ENCODE peak calls at places on chromosomes 4 and X, in eight cellular contexts. X is RWPE1, N is sigmoid colon, V is bronchial epithelial cell, M is HS-5, S is SW480, W is adipocyte, P is EH. B is an unnamed sample.

GRCh38 chr4:7261174-7261573 is 68.8 kb downstream of the SORCS2 start:
- DNase-seq in M (no peak), X (no peak), V (no peak), S (no peak), N (no peak), W (no peak), P (no peak), B (no peak)

GRCh38 chrX:35382966-35383365 is 415.2 kb upstream of the MAGEB16 start:
- DNase-seq in V (no peak), M (no peak), P (no peak), S (no peak), N (no peak), X (no peak), W (no peak), B (no peak)

GRCh38 chrX:154457491-154458115 is 478 bp upstream of the PLXNA3 start:
- DNase-seq in M (no peak), S (peak; percentile 58), N (no peak), V (peak; percentile 60), P (peak; percentile 18), X (no peak), W (peak; percentile 58), B (no peak)

GRCh38 chr4:92776080-92776479 is 472.3 kb downstream of the GRID2 start:
- DNase-seq in W (no peak), M (peak; percentile 16), S (no peak), N (no peak), P (no peak), X (no peak), V (peak; percentile 60), B (no peak)

GRCh38 chrX:124406294-124407013 is 60.1 kb downstream of the SH2D1A start:
- DNase-seq in X (peak; percentile 87), N (peak; percentile 64), M (peak; percentile 73), W (peak; percentile 79), V (peak; percentile 82), S (peak; percentile 66), P (peak; percentile 65), B (no peak)

GRCh38 chr4:95363966-95364365 is 184.8 kb downstream of the UNC5C start:
- DNase-seq in N (no peak), P (no peak), W (no peak), X (no peak), M (no peak), V (peak; percentile 17), S (no peak), B (no peak)

GRCh38 chr4:35604252-35604651 is 640.1 kb downstream of the ARAP2 start:
- DNase-seq in N (no peak), V (no peak), P (no peak), X (no peak), W (no peak), S (no peak), M (no peak), B (no peak)

GRCh38 chr4:89438102-89438831 is 130.7 kb upstream of the GPRIN3 start:
- DNase-seq in V (peak; percentile 38), M (peak; percentile 10), P (peak; percentile 51), S (peak; percentile 3), W (peak; percentile 53), N (no peak), X (peak; percentile 52), B (peak; percentile 24)

GRCh38 chr4:138643827-138644226 is 371.8 kb upstream of the NOCT start:
- DNase-seq in X (no peak), V (no peak), W (peak; percentile 89), P (peak; percentile 69), N (no peak), S (no peak), M (no peak), B (no peak)

GRCh38 chr4:36432556-36432955 is 151.1 kb downstream of the DTHD1 start:
- DNase-seq in V (peak; percentile 18), M (no peak), P (no peak), S (no peak), N (no peak), X (no peak), W (no peak), B (no peak)

GRCh38 chr4:123952530-123953274 is 556.1 kb downstream of the SPRY1 start:
- DNase-seq in P (peak; percentile 20), M (no peak), S (no peak), V (peak; percentile 56), N (no peak), X (no peak), W (no peak), B (no peak)

GRCh38 chr4:8917321-8917811 is 45.7 kb upstream of the HMX1 start:
- DNase-seq in X (no peak), P (no peak), M (no peak), V (no peak), S (no peak), W (no peak), N (peak; percentile 41), B (no peak)

GRCh38 chr4:155032521-155033229 is 175.8 kb upstream of the NPY2R start:
- DNase-seq in X (no peak), M (no peak), N (no peak), V (no peak), P (no peak), S (no peak), W (no peak), B (no peak)

GRCh38 chr4:107989162-107989536 is 540 bp upstream of the HADH start:
- DNase-seq in X (no peak), N (no peak), P (no peak), S (no peak), M (no peak), V (no peak), W (no peak), B (no peak)

GRCh38 chrX:132877954-132878536 is 80.4 kb downstream of the HS6ST2 start:
- DNase-seq in N (no peak), X (no peak), W (no peak), V (peak; percentile 30), M (no peak), S (no peak), P (no peak), B (no peak)

B was measured in GM12864.